ENCODE peak calls at places on chromosomes 5 and 9, in four cellular contexts. N is spleen, T is cardiac muscle cell, M is GM12865. S is an unnamed sample.

GRCh38 chr9:121619566-121619965 is 31.9 kb upstream of the DAB2IP start:
- DNase-seq in M (no peak), N (no peak), T (no peak), S (no peak)

GRCh38 chr9:96047741-96048115 is 172.2 kb downstream of the ERCC6L2 start:
- DNase-seq in N (peak), T (no peak), M (no peak), S (no peak)

GRCh38 chr5:139226131-139226530 is 28.0 kb upstream of the SIL1 start:
- DNase-seq in M (no peak), N (no peak), T (no peak), S (no peak)

GRCh38 chr5:84372066-84372700 is 12.5 kb downstream of the EDIL3 start:
- DNase-seq in T (peak), N (no peak), M (no peak), S (no peak)

GRCh38 chr9:117097761-117098160 is 317.1 kb downstream of the ASTN2 start:
- DNase-seq in T (no peak), M (no peak), N (no peak), S (peak)

GRCh38 chr5:175418252-175418651 is 25.7 kb downstream of the DRD1 start:
- DNase-seq in N (no peak), M (no peak), T (no peak), S (no peak)

GRCh38 chr5:60076746-60077145 is 183.2 kb upstream of the PDE4D start:
- DNase-seq in N (no peak), M (no peak), T (no peak), S (no peak)

GRCh38 chr5:14665949-14666741 is 1.6 kb downstream of the OTULIN start:
- DNase-seq in T (no peak), N (peak), M (peak), S (peak)

GRCh38 chr9:34515959-34516358 is 6.8 kb downstream of the ENHO start:
- DNase-seq in T (no peak), M (no peak), N (no peak), S (no peak)

GRCh38 chr5:157912621-157913325 is 53.8 kb upstream of the CLINT1 start:
- DNase-seq in N (no peak), M (peak), T (no peak), S (no peak)

GRCh38 chr5:173721259-173722232 is 105.1 kb upstream of the BOD1 start:
- DNase-seq in M (no peak), N (no peak), T (no peak), S (peak)

GRCh38 chr9:97990259-97990658 is 7.1 kb downstream of the ANP32B start:
- DNase-seq in M (no peak), T (peak), N (no peak), S (peak)

GRCh38 chr9:20356392-20357206 is 265.7 kb downstream of the MLLT3 start:
- DNase-seq in M (peak), T (peak), N (no peak), S (peak)

GRCh38 chr5:135436856-135437795 is 10.0 kb downstream of the DCANP1 start:
- DNase-seq in M (peak), N (no peak), T (no peak), S (no peak)

GRCh38 chr9:107737987-107738743 is 248.6 kb upstream of the KLF4 start:
- DNase-seq in M (peak), T (peak), N (no peak), S (peak)

GRCh38 chr5:179700401-179700918 is 1.7 kb downstream of the CANX start:
- DNase-seq in T (peak), M (peak), N (no peak), S (peak)

GRCh38 chr9:81150016-81150625 is 539.2 kb downstream of the TLE1 start:
- DNase-seq in T (no peak), N (no peak), M (no peak), S (no peak)

GRCh38 chr9:116414374-116414773 is 260.8 kb downstream of the PAPPA start:
- DNase-seq in T (no peak), M (no peak), N (no peak), S (no peak)

GRCh38 chr5:179241175-179241574 is 104.1 kb downstream of the ADAMTS2 start:
- DNase-seq in M (no peak), N (peak), T (no peak), S (no peak)

GRCh38 chr5:9431496-9432258 is 114.2 kb downstream of the SEMA5A start:
- DNase-seq in T (peak), N (no peak), M (peak), S (no peak)

GRCh38 chr5:139817362-139817761 is 21.8 kb downstream of the PSD2 start:
- DNase-seq in N (no peak), T (no peak), M (no peak), S (no peak)

GRCh38 chr9:19102181-19102630 is 498 bp downstream of the HAUS6 start:
- DNase-seq in M (peak), N (peak), T (peak), S (peak)

GRCh38 chr5:141992349-141992963 is 20.4 kb downstream of the GNPDA1 start:
- DNase-seq in M (peak), T (peak), N (no peak), S (peak)

GRCh38 chr5:160649304-160649703 is 202.7 kb downstream of the ATP10B start:
- DNase-seq in N (no peak), M (peak), T (no peak), S (peak)

GRCh38 chr9:36163840-36164175 is 5.4 kb upstream of the CCIN start:
- DNase-seq in N (no peak), T (peak), M (no peak), S (no peak)

GRCh38 chr5:132082329-132083023 is 8.9 kb downstream of the CSF2 start:
- DNase-seq in M (no peak), N (peak), T (no peak), S (no peak)

GRCh38 chr5:118044169-118044568 is 944.2 kb downstream of the DTWD2 start:
- DNase-seq in N (no peak), T (no peak), M (no peak), S (no peak)

GRCh38 chr5:100576217-100576751 is 41.1 kb downstream of the FAM174A start:
- DNase-seq in M (no peak), T (peak), N (no peak), S (no peak)

GRCh38 chr9:122116040-122116439 is 22.9 kb upstream of the TTLL11 start:
- DNase-seq in T (no peak), M (no peak), N (no peak), S (no peak)

GRCh38 chr5:40689442-40689841 is 9.7 kb downstream of the PTGER4 start:
- DNase-seq in T (peak), N (no peak), M (peak), S (peak)

GRCh38 chr5:152271420-152271819 is 133.7 kb downstream of the NMUR2 start:
- DNase-seq in T (peak), M (peak), N (no peak), S (peak)

GRCh38 chr9:21527579-21527978 is 45.5 kb upstream of the IFNE start:
- DNase-seq in M (peak), T (no peak), N (peak), S (no peak)
- TF ChIP-seq CTCF in M (no peak), T (no peak), N (no peak), S (no peak)

GRCh38 chr5:168872246-168872645 is 293.1 kb upstream of the PANK3 start:
- DNase-seq in M (no peak), T (no peak), N (no peak), S (no peak)

GRCh38 chr5:168875839-168876238 is 296.7 kb upstream of the PANK3 start:
- DNase-seq in T (no peak), N (no peak), M (no peak), S (no peak)

GRCh38 chr5:168877132-168877895 is 298.1 kb upstream of the PANK3 start:
- DNase-seq in T (no peak), M (no peak), N (no peak), S (no peak)

GRCh38 chr5:168876419-168876818 is 297.3 kb upstream of the PANK3 start:
- DNase-seq in M (no peak), T (no peak), N (no peak), S (no peak)

DNA sequence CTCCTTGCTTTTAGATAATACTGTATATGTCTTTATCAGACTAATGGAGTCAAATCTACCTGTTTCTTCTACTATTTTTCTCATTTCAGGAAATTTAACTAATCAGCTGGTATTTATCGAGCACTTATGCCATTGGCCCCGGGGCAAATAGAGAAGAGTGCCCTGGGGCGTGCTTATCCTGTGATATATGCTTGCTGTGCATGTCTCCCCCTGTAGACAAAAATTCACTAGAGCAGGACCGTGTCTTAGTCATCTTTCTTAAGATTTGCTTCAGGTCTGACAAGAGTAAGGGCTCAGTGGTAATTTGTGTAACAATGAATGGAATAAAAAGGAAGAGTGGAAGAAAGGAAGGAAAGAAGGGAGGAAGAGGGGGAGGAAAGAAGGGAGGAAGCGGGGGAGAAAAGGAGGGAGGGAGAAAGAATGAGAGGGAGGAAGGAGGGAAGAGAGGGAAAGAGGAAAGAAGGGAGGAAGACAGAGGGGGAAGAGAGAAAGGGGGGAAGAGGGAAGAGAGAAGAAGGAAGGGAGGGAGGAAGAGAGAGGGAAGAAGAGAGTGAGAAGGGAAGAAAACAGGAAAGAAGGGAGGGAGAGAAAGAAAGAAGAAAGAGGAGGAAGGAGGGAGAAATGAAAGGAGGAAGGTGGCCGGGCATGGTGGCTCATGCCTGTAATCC is 295.7 kb upstream of the PANK3 start:
- DNase-seq in N (no peak), T (peak), M (no peak), S (peak)
- TF ChIP-seq CTCF in N (no peak), T (peak), M (no peak), S (no peak)

DNA sequence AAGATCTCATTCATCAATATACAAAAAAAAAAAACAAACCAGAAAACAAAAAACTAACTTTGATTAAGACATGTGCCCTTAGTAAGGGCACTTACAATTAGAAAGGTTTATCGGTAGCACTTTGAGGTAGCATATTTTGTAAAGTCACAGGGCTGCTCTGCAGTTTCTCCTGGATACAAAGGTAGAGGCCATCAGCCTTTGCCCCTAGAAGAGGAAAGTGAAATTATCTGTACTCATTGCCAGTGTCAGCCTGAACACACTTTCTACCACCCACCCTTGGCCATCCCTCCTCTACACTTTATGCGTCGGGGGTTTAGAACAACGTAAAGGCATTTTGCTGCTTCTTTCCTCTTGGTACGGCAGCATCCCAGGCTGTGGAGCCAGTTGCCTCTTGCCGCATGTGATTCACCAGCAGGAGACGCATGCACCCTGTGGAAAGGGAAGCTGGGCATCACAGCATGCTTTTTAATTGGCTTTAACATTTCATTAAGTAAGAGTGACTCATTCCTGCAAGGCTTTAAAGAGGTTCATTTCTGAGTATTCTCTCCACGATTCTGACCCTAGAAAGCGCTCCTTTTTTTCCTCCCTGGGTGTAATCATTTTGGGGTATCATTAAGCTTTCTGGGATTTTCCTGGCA is 84.6 kb downstream of the CEMIP2 start:
- DNase-seq in N (no peak), T (peak), M (no peak), S (peak)
- TF ChIP-seq CTCF in N (no peak), T (peak), M (no peak), S (peak)

DNA sequence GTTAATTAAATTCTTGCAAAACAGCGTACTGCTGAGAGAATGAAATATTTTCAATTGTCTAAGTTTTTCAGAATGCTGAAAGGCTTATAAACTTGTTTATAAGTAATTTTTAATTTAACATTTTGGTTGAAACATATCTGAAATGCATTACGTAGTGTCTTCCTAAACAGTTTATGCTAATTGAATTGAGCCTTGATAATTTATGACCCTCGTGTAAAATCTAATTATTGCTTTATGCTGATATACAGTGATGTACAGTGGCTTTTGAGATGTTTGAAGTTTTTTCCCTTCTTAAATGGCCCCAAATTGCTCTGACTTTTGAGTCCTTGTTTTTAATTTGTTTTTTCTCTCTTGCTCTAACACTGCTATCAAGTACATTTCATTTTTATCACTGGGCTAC is 262.7 kb downstream of the FBXL7 start:
- DNase-seq in M (no peak), T (no peak), N (no peak), S (no peak)
- TF ChIP-seq CTCF in M (no peak), T (no peak), N (no peak), S (no peak)

GRCh38 chr5:163459888-163460561 is at the start of gene NUDCD2:
- DNase-seq in M (peak), T (peak), N (peak), S (peak)
- TF ChIP-seq CTCF in M (peak), T (peak), N (no peak), S (peak)

GRCh38 chr9:128191406-128192046 is at the start of gene CIZ1:
- DNase-seq in M (peak), N (peak), T (peak), S (peak)
- TF ChIP-seq CTCF in M (peak), N (peak), T (peak), S (peak)

DNA sequence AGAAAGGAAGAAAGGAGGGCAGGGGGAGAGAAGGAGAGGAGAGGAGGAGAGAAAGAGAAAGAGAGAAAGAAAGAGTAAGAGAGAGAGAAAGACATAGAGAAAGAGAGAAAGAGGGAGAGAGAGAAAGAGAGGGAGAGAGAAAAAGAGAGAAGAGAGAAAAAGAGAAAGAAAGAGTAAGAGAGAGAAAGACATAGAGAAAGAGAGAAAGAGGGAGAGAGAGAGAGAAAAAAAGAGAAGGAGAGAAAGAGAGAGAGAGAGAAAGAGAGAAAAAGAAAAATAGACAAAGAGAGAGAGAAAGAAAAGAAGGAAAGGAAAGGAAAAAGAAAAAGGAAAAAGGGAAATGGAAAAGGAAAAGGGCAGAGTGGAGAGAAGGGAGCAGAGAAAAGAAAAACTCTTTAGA is 411.7 kb downstream of the NFIB start:
- DNase-seq in M (no peak), T (no peak), N (no peak), S (no peak)
- TF ChIP-seq CTCF in M (no peak), T (no peak), N (no peak), S (no peak)

GRCh38 chr5:91244380-91245073 is 138.6 kb downstream of the ARRDC3 start:
- DNase-seq in T (peak), M (no peak), N (no peak), S (no peak)
- TF ChIP-seq CTCF in T (no peak), M (no peak), N (no peak), S (no peak)

S was measured in MCF 10A.